ENCODE peak calls at places on chromosome 14, in ten cellular contexts. One of them, this sample, is unnamed.

GRCh38 chr14:86646688-86647687 is 1117.0 kb downstream of the FLRT2 start:
- DNase-seq in left ventricle myocardium superior: no peak
- DNase-seq in ACHN: peak
- DNase-seq in C1 segment of cervical spinal cord: no peak
- DNase-seq in left colon: no peak
- DNase-seq in GM23248: peak
- DNase-seq in astrocyte of the spinal cord: peak
- DNase-seq in progenitor cell of endocrine pancreas: no peak
- DNase-seq in anterior cingulate cortex: no peak
- DNase-seq in G401: no peak
- DNase-seq in this sample: no peak

GRCh38 chr14:32703246-32703645 is 235.4 kb upstream of the NPAS3 start:
- DNase-seq in left ventricle myocardium superior: no peak
- DNase-seq in ACHN: no peak
- DNase-seq in C1 segment of cervical spinal cord: no peak
- DNase-seq in left colon: no peak
- DNase-seq in GM23248: peak
- DNase-seq in astrocyte of the spinal cord: peak
- DNase-seq in progenitor cell of endocrine pancreas: no peak
- DNase-seq in anterior cingulate cortex: no peak
- DNase-seq in G401: no peak
- DNase-seq in this sample: no peak

GRCh38 chr14:71666579-71667145 is 265.6 kb upstream of the RGS6 start:
- DNase-seq in left ventricle myocardium superior: no peak
- DNase-seq in ACHN: no peak
- DNase-seq in C1 segment of cervical spinal cord: no peak
- DNase-seq in left colon: no peak
- DNase-seq in GM23248: no peak
- DNase-seq in astrocyte of the spinal cord: no peak
- DNase-seq in progenitor cell of endocrine pancreas: no peak
- DNase-seq in anterior cingulate cortex: no peak
- DNase-seq in G401: no peak
- DNase-seq in this sample: no peak

GRCh38 chr14:56224691-56225681 is 106.8 kb downstream of the PELI2 start:
- DNase-seq in left ventricle myocardium superior: no peak
- DNase-seq in ACHN: no peak
- DNase-seq in C1 segment of cervical spinal cord: no peak
- DNase-seq in left colon: peak
- DNase-seq in GM23248: no peak
- DNase-seq in astrocyte of the spinal cord: no peak
- DNase-seq in progenitor cell of endocrine pancreas: peak
- DNase-seq in anterior cingulate cortex: no peak
- DNase-seq in G401: no peak
- DNase-seq in this sample: no peak

GRCh38 chr14:99716091-99716849 is 32.2 kb downstream of the CYP46A1 start:
- DNase-seq in left ventricle myocardium superior: no peak
- DNase-seq in ACHN: no peak
- DNase-seq in C1 segment of cervical spinal cord: no peak
- DNase-seq in left colon: no peak
- DNase-seq in GM23248: no peak
- DNase-seq in astrocyte of the spinal cord: no peak
- DNase-seq in progenitor cell of endocrine pancreas: no peak
- DNase-seq in anterior cingulate cortex: no peak
- DNase-seq in G401: no peak
- DNase-seq in this sample: no peak

GRCh38 chr14:50018236-50019210 is 97.8 kb downstream of the VCPKMT start:
- DNase-seq in left ventricle myocardium superior: no peak
- DNase-seq in ACHN: no peak
- DNase-seq in C1 segment of cervical spinal cord: no peak
- DNase-seq in left colon: peak
- DNase-seq in GM23248: peak
- DNase-seq in astrocyte of the spinal cord: peak
- DNase-seq in progenitor cell of endocrine pancreas: no peak
- DNase-seq in anterior cingulate cortex: no peak
- DNase-seq in G401: peak
- DNase-seq in this sample: no peak

GRCh38 chr14:104546591-104547309 is 32.8 kb upstream of the C14orf180 start:
- DNase-seq in left ventricle myocardium superior: no peak
- DNase-seq in ACHN: no peak
- DNase-seq in C1 segment of cervical spinal cord: no peak
- DNase-seq in left colon: no peak
- DNase-seq in GM23248: no peak
- DNase-seq in astrocyte of the spinal cord: no peak
- DNase-seq in progenitor cell of endocrine pancreas: no peak
- DNase-seq in anterior cingulate cortex: no peak
- DNase-seq in G401: no peak
- DNase-seq in this sample: no peak

GRCh38 chr14:56390859-56391258 is 188.7 kb upstream of the TMEM260 start:
- DNase-seq in left ventricle myocardium superior: no peak
- DNase-seq in ACHN: no peak
- DNase-seq in C1 segment of cervical spinal cord: no peak
- DNase-seq in left colon: no peak
- DNase-seq in GM23248: no peak
- DNase-seq in astrocyte of the spinal cord: no peak
- DNase-seq in progenitor cell of endocrine pancreas: no peak
- DNase-seq in anterior cingulate cortex: no peak
- DNase-seq in G401: no peak
- DNase-seq in this sample: no peak

GRCh38 chr14:45253754-45254300 is 825 bp upstream of the MIS18BP1 start:
- DNase-seq in left ventricle myocardium superior: peak
- DNase-seq in ACHN: no peak
- DNase-seq in C1 segment of cervical spinal cord: no peak
- DNase-seq in left colon: peak
- DNase-seq in GM23248: peak
- DNase-seq in astrocyte of the spinal cord: no peak
- DNase-seq in progenitor cell of endocrine pancreas: no peak
- DNase-seq in anterior cingulate cortex: no peak
- DNase-seq in G401: no peak
- DNase-seq in this sample: no peak

GRCh38 chr14:92846162-92846897 is 52.2 kb downstream of the GOLGA5 start:
- DNase-seq in left ventricle myocardium superior: no peak
- DNase-seq in ACHN: peak
- DNase-seq in C1 segment of cervical spinal cord: no peak
- DNase-seq in left colon: no peak
- DNase-seq in GM23248: peak
- DNase-seq in astrocyte of the spinal cord: peak
- DNase-seq in progenitor cell of endocrine pancreas: no peak
- DNase-seq in anterior cingulate cortex: no peak
- DNase-seq in G401: no peak
- DNase-seq in this sample: peak

GRCh38 chr14:85061256-85061655 is 468.7 kb upstream of the FLRT2 start:
- DNase-seq in left ventricle myocardium superior: no peak
- DNase-seq in ACHN: no peak
- DNase-seq in C1 segment of cervical spinal cord: no peak
- DNase-seq in left colon: no peak
- DNase-seq in GM23248: no peak
- DNase-seq in astrocyte of the spinal cord: no peak
- DNase-seq in progenitor cell of endocrine pancreas: no peak
- DNase-seq in anterior cingulate cortex: no peak
- DNase-seq in G401: no peak
- DNase-seq in this sample: no peak

GRCh38 chr14:71932229-71932951 is at the start of gene RGS6:
- DNase-seq in left ventricle myocardium superior: peak
- DNase-seq in ACHN: peak
- DNase-seq in C1 segment of cervical spinal cord: no peak
- DNase-seq in left colon: no peak
- DNase-seq in GM23248: peak
- DNase-seq in astrocyte of the spinal cord: no peak
- DNase-seq in progenitor cell of endocrine pancreas: peak
- DNase-seq in anterior cingulate cortex: no peak
- DNase-seq in G401: peak
- DNase-seq in this sample: no peak

GRCh38 chr14:105945891-105946290 is 419.5 kb downstream of the TMEM121 start:
- DNase-seq in left ventricle myocardium superior: no peak
- DNase-seq in ACHN: peak
- DNase-seq in C1 segment of cervical spinal cord: no peak
- DNase-seq in left colon: no peak
- DNase-seq in GM23248: no peak
- DNase-seq in astrocyte of the spinal cord: no peak
- DNase-seq in progenitor cell of endocrine pancreas: no peak
- DNase-seq in anterior cingulate cortex: no peak
- DNase-seq in G401: no peak
- DNase-seq in this sample: no peak

GRCh38 chr14:93764211-93764659 is 24.1 kb downstream of the PRIMA1 start:
- DNase-seq in left ventricle myocardium superior: peak
- DNase-seq in ACHN: no peak
- DNase-seq in C1 segment of cervical spinal cord: no peak
- DNase-seq in left colon: peak
- DNase-seq in GM23248: peak
- DNase-seq in astrocyte of the spinal cord: no peak
- DNase-seq in progenitor cell of endocrine pancreas: no peak
- DNase-seq in anterior cingulate cortex: no peak
- DNase-seq in G401: no peak
- DNase-seq in this sample: no peak

GRCh38 chr14:22882529-22883190 is 362 bp upstream of the REM2 start:
- DNase-seq in left ventricle myocardium superior: no peak
- DNase-seq in ACHN: peak
- DNase-seq in C1 segment of cervical spinal cord: no peak
- DNase-seq in left colon: peak
- DNase-seq in GM23248: peak
- DNase-seq in astrocyte of the spinal cord: peak
- DNase-seq in progenitor cell of endocrine pancreas: peak
- DNase-seq in anterior cingulate cortex: no peak
- DNase-seq in G401: peak
- DNase-seq in this sample: no peak

GRCh38 chr14:74265312-74265965 is 26.2 kb downstream of the VSX2 start:
- DNase-seq in left ventricle myocardium superior: peak
- DNase-seq in ACHN: no peak
- DNase-seq in C1 segment of cervical spinal cord: no peak
- DNase-seq in left colon: no peak
- DNase-seq in GM23248: no peak
- DNase-seq in astrocyte of the spinal cord: no peak
- DNase-seq in progenitor cell of endocrine pancreas: no peak
- DNase-seq in anterior cingulate cortex: no peak
- DNase-seq in G401: no peak
- DNase-seq in this sample: no peak

GRCh38 chr14:92880851-92881250 is 42.1 kb upstream of the CHGA start:
- DNase-seq in left ventricle myocardium superior: no peak
- DNase-seq in ACHN: no peak
- DNase-seq in C1 segment of cervical spinal cord: no peak
- DNase-seq in left colon: no peak
- DNase-seq in GM23248: peak
- DNase-seq in astrocyte of the spinal cord: peak
- DNase-seq in progenitor cell of endocrine pancreas: no peak
- DNase-seq in anterior cingulate cortex: no peak
- DNase-seq in G401: no peak
- DNase-seq in this sample: no peak

GRCh38 chr14:21039059-21039422 is 3.1 kb upstream of the RNASE7 start:
- DNase-seq in left ventricle myocardium superior: peak
- DNase-seq in ACHN: no peak
- DNase-seq in C1 segment of cervical spinal cord: peak
- DNase-seq in left colon: peak
- DNase-seq in GM23248: peak
- DNase-seq in astrocyte of the spinal cord: peak
- DNase-seq in progenitor cell of endocrine pancreas: no peak
- DNase-seq in anterior cingulate cortex: peak
- DNase-seq in G401: peak
- DNase-seq in this sample: no peak

GRCh38 chr14:25406818-25407217 is 356.9 kb upstream of the STXBP6 start:
- DNase-seq in left ventricle myocardium superior: no peak
- DNase-seq in ACHN: peak
- DNase-seq in C1 segment of cervical spinal cord: no peak
- DNase-seq in left colon: no peak
- DNase-seq in GM23248: peak
- DNase-seq in astrocyte of the spinal cord: no peak
- DNase-seq in progenitor cell of endocrine pancreas: no peak
- DNase-seq in anterior cingulate cortex: no peak
- DNase-seq in G401: no peak
- DNase-seq in this sample: no peak

GRCh38 chr14:22752422-22752821 is 14.1 kb upstream of the OXA1L start:
- DNase-seq in left ventricle myocardium superior: no peak
- DNase-seq in ACHN: no peak
- DNase-seq in C1 segment of cervical spinal cord: no peak
- DNase-seq in left colon: no peak
- DNase-seq in GM23248: no peak
- DNase-seq in astrocyte of the spinal cord: no peak
- DNase-seq in progenitor cell of endocrine pancreas: no peak
- DNase-seq in anterior cingulate cortex: no peak
- DNase-seq in G401: no peak
- DNase-seq in this sample: no peak

GRCh38 chr14:103716091-103716801 is 636 bp downstream of the ZFYVE21 start:
- DNase-seq in left ventricle myocardium superior: peak
- DNase-seq in ACHN: peak
- DNase-seq in C1 segment of cervical spinal cord: no peak
- DNase-seq in left colon: no peak
- DNase-seq in GM23248: peak
- DNase-seq in astrocyte of the spinal cord: no peak
- DNase-seq in progenitor cell of endocrine pancreas: peak
- DNase-seq in anterior cingulate cortex: no peak
- DNase-seq in G401: no peak
- DNase-seq in this sample: no peak

GRCh38 chr14:91872517-91873470 is 5.5 kb upstream of the TC2N start:
- DNase-seq in left ventricle myocardium superior: peak
- DNase-seq in ACHN: no peak
- DNase-seq in C1 segment of cervical spinal cord: no peak
- DNase-seq in left colon: peak
- DNase-seq in GM23248: peak
- DNase-seq in astrocyte of the spinal cord: peak
- DNase-seq in progenitor cell of endocrine pancreas: no peak
- DNase-seq in anterior cingulate cortex: no peak
- DNase-seq in G401: no peak
- DNase-seq in this sample: no peak

GRCh38 chr14:73209943-73210342 is 27.4 kb upstream of the PAPLN start:
- DNase-seq in left ventricle myocardium superior: no peak
- DNase-seq in ACHN: no peak
- DNase-seq in C1 segment of cervical spinal cord: no peak
- DNase-seq in left colon: no peak
- DNase-seq in GM23248: peak
- DNase-seq in astrocyte of the spinal cord: peak
- DNase-seq in progenitor cell of endocrine pancreas: no peak
- DNase-seq in anterior cingulate cortex: no peak
- DNase-seq in G401: no peak
- DNase-seq in this sample: no peak

GRCh38 chr14:65949711-65950516 is 536.3 kb upstream of the CCDC196 start:
- DNase-seq in left ventricle myocardium superior: peak
- DNase-seq in ACHN: peak
- DNase-seq in C1 segment of cervical spinal cord: no peak
- DNase-seq in left colon: no peak
- DNase-seq in GM23248: peak
- DNase-seq in astrocyte of the spinal cord: peak
- DNase-seq in progenitor cell of endocrine pancreas: no peak
- DNase-seq in anterior cingulate cortex: no peak
- DNase-seq in G401: peak
- DNase-seq in this sample: no peak

GRCh38 chr14:29652586-29652985 is 275.1 kb downstream of the PRKD1 start:
- DNase-seq in left ventricle myocardium superior: no peak
- DNase-seq in ACHN: no peak
- DNase-seq in C1 segment of cervical spinal cord: no peak
- DNase-seq in left colon: no peak
- DNase-seq in GM23248: no peak
- DNase-seq in astrocyte of the spinal cord: no peak
- DNase-seq in progenitor cell of endocrine pancreas: no peak
- DNase-seq in anterior cingulate cortex: no peak
- DNase-seq in G401: no peak
- DNase-seq in this sample: no peak

GRCh38 chr14:51211149-51211548 is 28.9 kb upstream of the TMX1 start:
- DNase-seq in left ventricle myocardium superior: no peak
- DNase-seq in ACHN: no peak
- DNase-seq in C1 segment of cervical spinal cord: no peak
- DNase-seq in left colon: no peak
- DNase-seq in GM23248: peak
- DNase-seq in astrocyte of the spinal cord: peak
- DNase-seq in progenitor cell of endocrine pancreas: no peak
- DNase-seq in anterior cingulate cortex: no peak
- DNase-seq in G401: no peak
- DNase-seq in this sample: no peak

GRCh38 chr14:69693145-69693544 is 73.8 kb upstream of the SRSF5 start:
- DNase-seq in left ventricle myocardium superior: peak
- DNase-seq in ACHN: no peak
- DNase-seq in C1 segment of cervical spinal cord: peak
- DNase-seq in left colon: no peak
- DNase-seq in GM23248: no peak
- DNase-seq in astrocyte of the spinal cord: no peak
- DNase-seq in progenitor cell of endocrine pancreas: no peak
- DNase-seq in anterior cingulate cortex: no peak
- DNase-seq in G401: peak
- DNase-seq in this sample: no peak

GRCh38 chr14:97692084-97692483 is 894.9 kb downstream of the VRK1 start:
- DNase-seq in left ventricle myocardium superior: no peak
- DNase-seq in ACHN: no peak
- DNase-seq in C1 segment of cervical spinal cord: no peak
- DNase-seq in left colon: no peak
- DNase-seq in GM23248: no peak
- DNase-seq in astrocyte of the spinal cord: no peak
- DNase-seq in progenitor cell of endocrine pancreas: no peak
- DNase-seq in anterior cingulate cortex: no peak
- DNase-seq in G401: no peak
- DNase-seq in this sample: no peak